ENCODE peak calls at places on chromosomes 6 and 20, in six cellular contexts. T is fibroblast of the aortic adventitia; X is kidney tubule cell; O is stimulated activated CD8-positive, alpha-beta memory T cell treated with anti-CD3 and anti-CD28 coated beads, Interleukin-2, amount 100 ng/mL, for 1 hour; P is activated T-helper 1 cell treated with anti-CD3 and anti-CD28 coated beads, Interleukin-2, amount 50 U/mL, for 16 hours; B is T-helper 2 cell. U is an unnamed sample.

GRCh38 chr20:19314619-19315018 is 102.2 kb downstream of the SLC24A3 start:
- DNase-seq in X (no peak), T (no peak), P (no peak), B (no peak), O (no peak), U (no peak)

GRCh38 chr20:4548552-4548951 is 173.2 kb upstream of the PRND start:
- DNase-seq in P (no peak), T (no peak), B (no peak), O (no peak), X (no peak), U (no peak)

GRCh38 chr6:46234700-46235099 is 63.9 kb upstream of the ENPP5 start:
- DNase-seq in B (no peak), P (no peak), O (no peak), X (no peak), T (no peak), U (no peak)

GRCh38 chr6:35094183-35094582 is 47.0 kb downstream of the TCP11 start:
- DNase-seq in O (no peak), X (no peak), T (no peak), P (no peak), B (no peak), U (no peak)

GRCh38 chr6:160882741-160883340 is 108.7 kb upstream of the MAP3K4 start:
- DNase-seq in P (no peak), X (no peak), T (peak), O (no peak), B (no peak), U (no peak)

GRCh38 chr20:58303547-58303946 is 6.0 kb upstream of the RAB22A start:
- DNase-seq in X (no peak), T (no peak), O (no peak), P (no peak), B (no peak), U (no peak)

GRCh38 chr6:159926542-159927203 is 35.9 kb downstream of the MAS1 start:
- DNase-seq in B (no peak), O (no peak), P (no peak), X (no peak), T (no peak), U (no peak)

GRCh38 chr6:114194362-114195343 is 148.2 kb downstream of the HS3ST5 start:
- DNase-seq in T (peak), X (no peak), B (no peak), O (no peak), P (no peak), U (peak)

GRCh38 chr6:158048589-158048988 is 66.9 kb downstream of the SYNJ2 start:
- DNase-seq in X (no peak), B (no peak), P (no peak), T (no peak), O (no peak), U (no peak)

GRCh38 chr20:23147964-23148720 is 62.0 kb upstream of the CD93 start:
- DNase-seq in O (no peak), X (peak), T (peak), B (no peak), P (no peak), U (peak)

GRCh38 chr6:162621246-162621645 is 106.3 kb downstream of the PRKN start:
- DNase-seq in X (peak), O (no peak), P (no peak), T (peak), B (no peak), U (peak)

GRCh38 chr20:41145821-41146620 is 8.7 kb downstream of the PLCG1 start:
- DNase-seq in P (no peak), X (no peak), B (no peak), O (no peak), T (peak), U (no peak)

GRCh38 chr20:41482647-41483552 is 116.3 kb upstream of the EMILIN3 start:
- DNase-seq in B (no peak), O (no peak), X (peak), P (no peak), T (peak), U (peak)

GRCh38 chr6:30816791-30817739 is 67.3 kb upstream of the DDR1 start:
- DNase-seq in B (no peak), O (no peak), T (no peak), P (no peak), X (no peak), U (no peak)

GRCh38 chr6:23272536-23272935 is 703.2 kb downstream of the HDGFL1 start:
- DNase-seq in T (no peak), X (no peak), P (no peak), B (no peak), O (no peak), U (no peak)

GRCh38 chr6:163324326-163324927 is 90.1 kb upstream of the QKI start:
- DNase-seq in O (no peak), P (no peak), B (no peak), X (peak), T (no peak), U (no peak)

GRCh38 chr6:22643780-22644179 is 74.4 kb downstream of the HDGFL1 start:
- DNase-seq in P (no peak), B (no peak), T (no peak), X (no peak), O (no peak), U (no peak)

GRCh38 chr6:148462203-148462602 is 119.6 kb downstream of the SASH1 start:
- DNase-seq in B (no peak), X (no peak), P (no peak), O (no peak), T (peak), U (no peak)

GRCh38 chr20:11216451-11217314 is 542.9 kb upstream of the JAG1 start:
- DNase-seq in B (no peak), O (no peak), P (no peak), T (peak), X (peak), U (peak)

GRCh38 chr20:9617062-9617461 is 102.7 kb downstream of the LAMP5 start:
- DNase-seq in X (peak), T (peak), B (no peak), O (peak), P (no peak), U (peak)

GRCh38 chr6:43807228-43808061 is 37.4 kb downstream of the VEGFA start:
- DNase-seq in T (peak), O (no peak), X (no peak), P (no peak), B (no peak), U (no peak)

GRCh38 chr6:45822269-45822812 is 193.3 kb downstream of the CLIC5 start:
- DNase-seq in T (no peak), P (no peak), O (no peak), X (no peak), B (no peak), U (no peak)

GRCh38 chr6:109762769-109763450 is 71.8 kb downstream of the FIG4 start:
- DNase-seq in X (no peak), B (no peak), P (no peak), O (no peak), T (peak), U (no peak)

GRCh38 chr20:18904192-18904591 is 90.6 kb downstream of the SCP2D1 start:
- DNase-seq in T (no peak), B (no peak), P (no peak), X (no peak), O (no peak), U (no peak)

GRCh38 chr6:26223677-26224546 is 136.7 kb downstream of the HFE start:
- DNase-seq in X (peak), B (peak), P (no peak), T (peak), O (no peak), U (peak)

GRCh38 chr20:56988446-56988845 is 278.0 kb downstream of the BMP7 start:
- DNase-seq in P (no peak), O (no peak), B (no peak), T (no peak), X (no peak), U (no peak)

GRCh38 chr20:50788045-50788867 is 6.6 kb upstream of the BCAS4 start:
- DNase-seq in P (no peak), B (no peak), O (no peak), X (peak), T (peak), U (peak)

GRCh38 chr6:139546117-139546495 is 171.7 kb upstream of the CITED2 start:
- DNase-seq in B (no peak), O (no peak), T (no peak), X (no peak), P (no peak), U (no peak)

GRCh38 chr6:135322427-135323201 is 141.5 kb downstream of the MYB start:
- DNase-seq in B (no peak), O (no peak), P (no peak), T (no peak), X (no peak), U (no peak)

GRCh38 chr6:111105578-111105977 is 18.3 kb downstream of the SLC16A10 start:
- DNase-seq in B (no peak), X (peak), T (no peak), O (no peak), P (no peak), U (peak)

GRCh38 chr6:2454180-2454579 is 208.8 kb upstream of the GMDS start:
- DNase-seq in P (no peak), O (no peak), T (no peak), B (no peak), X (no peak), U (no peak)

GRCh38 chr6:136146130-136146529 is 104.0 kb downstream of the MTFR2 start:
- DNase-seq in X (no peak), B (no peak), T (peak), P (no peak), O (no peak), U (no peak)

GRCh38 chr6:43090557-43090952 is 14.4 kb downstream of the PTK7 start:
- DNase-seq in X (no peak), P (no peak), B (no peak), O (no peak), T (no peak), U (no peak)

GRCh38 chr20:48298424-48298823 is 513.1 kb upstream of the SULF2 start:
- DNase-seq in T (no peak), O (no peak), B (no peak), P (no peak), X (no peak), U (no peak)

U was measured in Caki2.